ENCODE peak calls at places on chromosomes 6 and 20, in six cellular contexts. F, H, S, J, V and Y are unnamed samples.

GRCh38 chr6:36249010-36249409 is 20.9 kb upstream of the PNPLA1 start:
- DNase-seq in S (no peak), F (no peak), J (peak), H (no peak), V (no peak), Y (no peak)

GRCh38 chr20:6515261-6515660 is 252.2 kb upstream of the BMP2 start:
- DNase-seq in F (no peak), H (no peak), J (no peak), S (no peak), V (no peak), Y (no peak)

GRCh38 chr6:72787521-72788031 is 165.7 kb downstream of the KCNQ5 start:
- DNase-seq in F (peak), V (no peak), S (peak), J (peak), H (no peak), Y (no peak)

GRCh38 chr6:104118274-104118673 is 741.4 kb downstream of the HACE1 start:
- DNase-seq in H (no peak), F (peak), J (peak), S (peak), V (no peak), Y (no peak)

GRCh38 chr6:162416845-162417537 is 310.6 kb downstream of the PRKN start:
- DNase-seq in H (no peak), V (no peak), F (no peak), S (no peak), J (no peak), Y (no peak)

GRCh38 chr20:10761232-10761631 is 87.4 kb upstream of the JAG1 start:
- DNase-seq in H (no peak), F (no peak), V (no peak), J (peak), S (peak), Y (no peak)

GRCh38 chr6:168577496-168577895 is 136.5 kb downstream of the SMOC2 start:
- DNase-seq in V (no peak), S (no peak), J (no peak), F (no peak), H (no peak), Y (no peak)

GRCh38 chr20:45311589-45312211 is 3.6 kb upstream of the MATN4 start:
- DNase-seq in H (peak), J (peak), V (no peak), F (no peak), S (peak), Y (no peak)

GRCh38 chr6:17987576-17988421 is at the start of gene KIF13A:
- DNase-seq in V (peak), H (no peak), J (peak), S (peak), F (no peak), Y (peak)

GRCh38 chr20:5786930-5787826 is 37.0 kb downstream of the SHLD1 start:
- DNase-seq in J (peak), S (peak), H (no peak), F (no peak), V (no peak), Y (no peak)

GRCh38 chr6:65289491-65289890 is 417.5 kb downstream of the EYS start:
- DNase-seq in V (no peak), J (peak), H (no peak), F (no peak), S (peak), Y (no peak)

GRCh38 chr6:157879873-157880254 is 56.8 kb downstream of the SNX9 start:
- DNase-seq in S (peak), F (no peak), H (no peak), J (no peak), V (no peak), Y (peak)

GRCh38 chr6:6826961-6827360 is 238.4 kb downstream of the LY86 start:
- DNase-seq in S (no peak), F (no peak), H (no peak), J (no peak), V (no peak), Y (no peak)

GRCh38 chr6:13725570-13725969 is 13.9 kb upstream of the RANBP9 start:
- DNase-seq in V (no peak), S (peak), F (no peak), H (peak), J (no peak), Y (no peak)

GRCh38 chr20:32470025-32470861 is 112.1 kb downstream of the ASXL1 start:
- DNase-seq in F (no peak), V (no peak), J (peak), S (peak), H (no peak), Y (no peak)

GRCh38 chr20:11394145-11394833 is 523.4 kb upstream of the BTBD3 start:
- DNase-seq in S (peak), H (no peak), F (no peak), V (no peak), J (peak), Y (no peak)

GRCh38 chr20:23700931-23701330 is 12.1 kb upstream of the CST4 start:
- DNase-seq in S (no peak), H (no peak), F (no peak), J (no peak), V (no peak), Y (no peak)

GRCh38 chr6:113329942-113330897 is 526.9 kb upstream of the MARCKS start:
- DNase-seq in S (no peak), J (no peak), F (no peak), V (no peak), H (no peak), Y (peak)

GRCh38 chr20:37977786-37978185 is 55.5 kb downstream of the TTI1 start:
- DNase-seq in H (no peak), J (no peak), S (no peak), F (no peak), V (no peak), Y (no peak)

GRCh38 chr6:114055319-114055718 is 84.4 kb upstream of the HDAC2 start:
- DNase-seq in H (no peak), F (no peak), J (no peak), S (no peak), V (no peak), Y (peak)

GRCh38 chr20:43853918-43854317 is 60.7 kb upstream of the TOX2 start:
- DNase-seq in H (no peak), V (no peak), J (no peak), S (no peak), F (no peak), Y (no peak)

GRCh38 chr6:145670306-145670705 is 65.0 kb downstream of the EPM2A start:
- DNase-seq in F (no peak), J (peak), H (no peak), S (no peak), V (no peak), Y (no peak)

GRCh38 chr20:573414-574296 is 30.1 kb upstream of the CSNK2A1 start:
- DNase-seq in V (no peak), J (no peak), H (no peak), S (peak), F (no peak), Y (no peak)

GRCh38 chr6:122995930-122996796 is at the start of gene CLVS2:
- DNase-seq in H (no peak), S (peak), J (peak), V (no peak), F (no peak), Y (no peak)

GRCh38 chr6:36650848-36651247 is 27.7 kb upstream of the CDKN1A start:
- DNase-seq in H (no peak), V (no peak), S (no peak), J (no peak), F (no peak), Y (peak)

GRCh38 chr6:43880236-43881120 is 110.5 kb downstream of the VEGFA start:
- DNase-seq in H (no peak), F (no peak), J (no peak), V (no peak), S (no peak), Y (no peak)

GRCh38 chr6:24355422-24355821 is 2.4 kb downstream of the DCDC2 start:
- DNase-seq in H (no peak), J (no peak), S (no peak), F (no peak), V (no peak), Y (no peak)

GRCh38 chr6:31896856-31897611 is 464 bp downstream of the EHMT2 start:
- DNase-seq in F (no peak), H (peak), J (no peak), S (no peak), V (no peak), Y (peak)

GRCh38 chr20:56788041-56788670 is 159.1 kb downstream of the TFAP2C start:
- DNase-seq in F (peak), J (peak), H (no peak), V (no peak), S (peak), Y (no peak)

GRCh38 chr6:133921249-133921859 is 31.7 kb upstream of the TBPL1 start:
- DNase-seq in H (peak), J (peak), S (peak), V (no peak), F (peak), Y (peak)

GRCh38 chr6:16760536-16761468 is at the start of gene ATXN1:
- DNase-seq in F (no peak), H (peak), S (peak), J (peak), V (peak), Y (peak)

GRCh38 chr6:42017021-42017643 is 33.2 kb upstream of the TAF8 start:
- DNase-seq in F (no peak), J (peak), V (no peak), H (no peak), S (peak), Y (no peak)

GRCh38 chr6:89385156-89385667 is 26.9 kb downstream of the RRAGD start:
- DNase-seq in F (no peak), V (no peak), J (peak), S (peak), H (no peak), Y (no peak)

GRCh38 chr6:141641951-141642350 is 490.8 kb upstream of the GJE1 start:
- DNase-seq in H (no peak), J (no peak), V (no peak), S (no peak), F (no peak), Y (no peak)

GRCh38 chr6:128784266-128784665 is 98.7 kb upstream of the LAMA2 start:
- DNase-seq in J (no peak), F (no peak), H (no peak), V (no peak), S (no peak), Y (no peak)

GRCh38 chr6:157879034-157879872 is 56.2 kb downstream of the SNX9 start:
- DNase-seq in J (no peak), S (no peak), V (no peak), F (no peak), H (no peak), Y (no peak)

GRCh38 chr6:144661101-144661806 is 376.1 kb downstream of the UTRN start:
- DNase-seq in V (no peak), J (no peak), F (no peak), H (no peak), S (no peak), Y (no peak)

GRCh38 chr20:49276895-49277785 is 717 bp downstream of the ZNFX1 start:
- DNase-seq in F (no peak), H (peak), S (peak), J (no peak), V (no peak), Y (no peak)